ENCODE peak calls at places on chromosome 1, in eight cellular contexts. One of them, this sample, is unnamed.

GRCh38 chr1:172950528-172950927 is 100.2 kb downstream of the TNFSF18 start:
- DNase-seq in IMR-90: peak
- DNase-seq in H9: no peak
- DNase-seq in fibroblast of lung: peak
- DNase-seq in trophoblast cell: no peak
- DNase-seq in GM23248: no peak
- DNase-seq in H1: no peak
- DNase-seq in HCT116: no peak
- DNase-seq in this sample: no peak

GRCh38 chr1:9659328-9659727 is 7.8 kb downstream of the PIK3CD start:
- DNase-seq in H1: no peak
- DNase-seq in H9: no peak
- DNase-seq in IMR-90: peak
- DNase-seq in HCT116: no peak
- DNase-seq in GM23248: peak
- DNase-seq in trophoblast cell: peak
- DNase-seq in fibroblast of lung: peak
- DNase-seq in this sample: no peak

GRCh38 chr1:233114159-233114558 is 163.7 kb downstream of the NTPCR start:
- DNase-seq in GM23248: peak
- DNase-seq in HCT116: peak
- DNase-seq in H9: peak
- DNase-seq in fibroblast of lung: peak
- DNase-seq in H1: no peak
- DNase-seq in trophoblast cell: no peak
- DNase-seq in IMR-90: peak
- DNase-seq in this sample: no peak

GRCh38 chr1:146036990-146037646 is 15.6 kb upstream of the HJV start:
- DNase-seq in GM23248: peak
- DNase-seq in HCT116: peak
- DNase-seq in H9: peak
- DNase-seq in trophoblast cell: peak
- DNase-seq in fibroblast of lung: peak
- DNase-seq in IMR-90: peak
- DNase-seq in H1: peak
- DNase-seq in this sample: no peak

GRCh38 chr1:88883156-88883555 is 8.2 kb downstream of the GTF2B start:
- DNase-seq in HCT116: no peak
- DNase-seq in H1: no peak
- DNase-seq in fibroblast of lung: no peak
- DNase-seq in IMR-90: peak
- DNase-seq in H9: no peak
- DNase-seq in trophoblast cell: peak
- DNase-seq in GM23248: peak
- DNase-seq in this sample: no peak

GRCh38 chr1:228143480-228144212 is 3.6 kb downstream of the GUK1 start:
- DNase-seq in HCT116: no peak
- DNase-seq in H1: no peak
- DNase-seq in IMR-90: no peak
- DNase-seq in GM23248: no peak
- DNase-seq in H9: no peak
- DNase-seq in fibroblast of lung: no peak
- DNase-seq in trophoblast cell: no peak
- DNase-seq in this sample: no peak

GRCh38 chr1:64847666-64848065 is 102.8 kb downstream of the RAVER2 start:
- DNase-seq in IMR-90: no peak
- DNase-seq in H1: no peak
- DNase-seq in HCT116: no peak
- DNase-seq in trophoblast cell: no peak
- DNase-seq in fibroblast of lung: no peak
- DNase-seq in GM23248: no peak
- DNase-seq in H9: no peak
- DNase-seq in this sample: no peak

GRCh38 chr1:172670791-172671190 is 11.9 kb downstream of the FASLG start:
- DNase-seq in IMR-90: no peak
- DNase-seq in fibroblast of lung: no peak
- DNase-seq in trophoblast cell: no peak
- DNase-seq in HCT116: no peak
- DNase-seq in H9: no peak
- DNase-seq in H1: no peak
- DNase-seq in GM23248: no peak
- DNase-seq in this sample: no peak

GRCh38 chr1:233151850-233152249 is 143.7 kb downstream of the PCNX2 start:
- DNase-seq in trophoblast cell: no peak
- DNase-seq in IMR-90: no peak
- DNase-seq in HCT116: no peak
- DNase-seq in GM23248: no peak
- DNase-seq in H9: no peak
- DNase-seq in fibroblast of lung: peak
- DNase-seq in H1: no peak
- DNase-seq in this sample: no peak

GRCh38 chr1:150263549-150263948 is 5.3 kb downstream of the APH1A start:
- DNase-seq in fibroblast of lung: no peak
- DNase-seq in trophoblast cell: no peak
- DNase-seq in GM23248: no peak
- DNase-seq in HCT116: no peak
- DNase-seq in H9: no peak
- DNase-seq in H1: no peak
- DNase-seq in IMR-90: no peak
- DNase-seq in this sample: no peak

GRCh38 chr1:185432943-185433342 is 115.9 kb upstream of the IVNS1ABP start:
- DNase-seq in H1: no peak
- DNase-seq in fibroblast of lung: no peak
- DNase-seq in GM23248: no peak
- DNase-seq in H9: no peak
- DNase-seq in HCT116: no peak
- DNase-seq in IMR-90: no peak
- DNase-seq in trophoblast cell: no peak
- DNase-seq in this sample: no peak

GRCh38 chr1:161198206-161198876 is 513 bp downstream of the ADAMTS4 start:
- DNase-seq in IMR-90: no peak
- DNase-seq in GM23248: peak
- DNase-seq in trophoblast cell: no peak
- DNase-seq in H1: peak
- DNase-seq in HCT116: no peak
- DNase-seq in fibroblast of lung: no peak
- DNase-seq in H9: peak
- DNase-seq in this sample: no peak

GRCh38 chr1:41319106-41319755 is 42.0 kb upstream of the FOXO6 start:
- DNase-seq in HCT116: no peak
- DNase-seq in trophoblast cell: no peak
- DNase-seq in GM23248: no peak
- DNase-seq in H1: peak
- DNase-seq in fibroblast of lung: no peak
- DNase-seq in IMR-90: no peak
- DNase-seq in H9: no peak
- DNase-seq in this sample: no peak

GRCh38 chr1:167465751-167466150 is 52.6 kb downstream of the CD247 start:
- DNase-seq in fibroblast of lung: no peak
- DNase-seq in H9: no peak
- DNase-seq in H1: no peak
- DNase-seq in trophoblast cell: no peak
- DNase-seq in IMR-90: no peak
- DNase-seq in HCT116: no peak
- DNase-seq in GM23248: no peak
- DNase-seq in this sample: no peak

GRCh38 chr1:171628225-171628624 is 6.2 kb downstream of the MYOCOS start:
- DNase-seq in fibroblast of lung: no peak
- DNase-seq in H1: no peak
- DNase-seq in HCT116: no peak
- DNase-seq in H9: no peak
- DNase-seq in trophoblast cell: no peak
- DNase-seq in IMR-90: no peak
- DNase-seq in GM23248: no peak
- DNase-seq in this sample: no peak

GRCh38 chr1:215710340-215710971 is 143.4 kb downstream of the KCTD3 start:
- DNase-seq in HCT116: peak
- DNase-seq in H9: peak
- DNase-seq in trophoblast cell: peak
- DNase-seq in fibroblast of lung: peak
- DNase-seq in GM23248: peak
- DNase-seq in H1: peak
- DNase-seq in IMR-90: peak
- DNase-seq in this sample: peak

DNA sequence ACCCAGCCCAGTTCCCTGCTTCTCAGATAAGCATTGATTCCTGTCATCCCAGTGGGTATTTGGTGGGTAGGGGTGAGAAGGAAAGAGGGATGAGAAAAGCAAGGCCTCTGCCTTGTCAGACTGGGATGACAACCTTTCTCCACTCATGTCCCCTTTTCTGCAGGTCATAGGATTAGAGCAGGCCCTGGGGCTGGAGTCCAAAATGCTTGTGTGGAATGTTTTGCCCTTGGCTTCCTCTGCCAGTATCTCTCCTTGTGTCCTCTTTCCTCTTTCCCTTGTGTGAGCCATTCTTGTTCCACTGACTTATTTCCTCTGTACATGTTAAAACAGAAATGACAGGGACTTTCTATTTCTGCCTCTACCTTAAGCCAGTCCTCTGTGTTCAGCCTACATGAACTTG is 4.1 kb downstream of the ATP2B4 start:
- DNase-seq in fibroblast of lung: no peak
- DNase-seq in H1: no peak
- DNase-seq in HCT116: no peak
- DNase-seq in H9: no peak
- DNase-seq in IMR-90: no peak
- DNase-seq in GM23248: peak
- DNase-seq in trophoblast cell: no peak
- DNase-seq in this sample: no peak
- H3K4me2 ChIP-seq in fibroblast of lung: peak
- H3K4me2 ChIP-seq in H1: no peak
- H3K4me2 ChIP-seq in HCT116: no peak
- H3K4me2 ChIP-seq in H9: no peak
- H3K4me2 ChIP-seq in IMR-90: peak
- H3K4me2 ChIP-seq in GM23248: peak
- H3K4me2 ChIP-seq in trophoblast cell: peak
- H3K4me2 ChIP-seq in this sample: peak

GRCh38 chr1:237154173-237154572 is 112.2 kb downstream of the RYR2 start:
- DNase-seq in GM23248: peak
- DNase-seq in H1: no peak
- DNase-seq in HCT116: no peak
- DNase-seq in H9: no peak
- DNase-seq in IMR-90: peak
- DNase-seq in trophoblast cell: peak
- DNase-seq in fibroblast of lung: peak
- DNase-seq in this sample: no peak
- H3K4me2 ChIP-seq in GM23248: no peak
- H3K4me2 ChIP-seq in H1: no peak
- H3K4me2 ChIP-seq in HCT116: no peak
- H3K4me2 ChIP-seq in H9: no peak
- H3K4me2 ChIP-seq in IMR-90: no peak
- H3K4me2 ChIP-seq in trophoblast cell: no peak
- H3K4me2 ChIP-seq in fibroblast of lung: no peak
- H3K4me2 ChIP-seq in this sample: no peak

GRCh38 chr1:203328714-203329122 is 22.2 kb downstream of the FMOD start:
- DNase-seq in GM23248: no peak
- DNase-seq in H1: no peak
- DNase-seq in trophoblast cell: no peak
- DNase-seq in HCT116: no peak
- DNase-seq in IMR-90: no peak
- DNase-seq in H9: no peak
- DNase-seq in fibroblast of lung: peak
- DNase-seq in this sample: no peak
- H3K4me2 ChIP-seq in GM23248: no peak
- H3K4me2 ChIP-seq in H1: peak
- H3K4me2 ChIP-seq in trophoblast cell: no peak
- H3K4me2 ChIP-seq in HCT116: no peak
- H3K4me2 ChIP-seq in IMR-90: no peak
- H3K4me2 ChIP-seq in H9: no peak
- H3K4me2 ChIP-seq in fibroblast of lung: no peak
- H3K4me2 ChIP-seq in this sample: no peak

DNA sequence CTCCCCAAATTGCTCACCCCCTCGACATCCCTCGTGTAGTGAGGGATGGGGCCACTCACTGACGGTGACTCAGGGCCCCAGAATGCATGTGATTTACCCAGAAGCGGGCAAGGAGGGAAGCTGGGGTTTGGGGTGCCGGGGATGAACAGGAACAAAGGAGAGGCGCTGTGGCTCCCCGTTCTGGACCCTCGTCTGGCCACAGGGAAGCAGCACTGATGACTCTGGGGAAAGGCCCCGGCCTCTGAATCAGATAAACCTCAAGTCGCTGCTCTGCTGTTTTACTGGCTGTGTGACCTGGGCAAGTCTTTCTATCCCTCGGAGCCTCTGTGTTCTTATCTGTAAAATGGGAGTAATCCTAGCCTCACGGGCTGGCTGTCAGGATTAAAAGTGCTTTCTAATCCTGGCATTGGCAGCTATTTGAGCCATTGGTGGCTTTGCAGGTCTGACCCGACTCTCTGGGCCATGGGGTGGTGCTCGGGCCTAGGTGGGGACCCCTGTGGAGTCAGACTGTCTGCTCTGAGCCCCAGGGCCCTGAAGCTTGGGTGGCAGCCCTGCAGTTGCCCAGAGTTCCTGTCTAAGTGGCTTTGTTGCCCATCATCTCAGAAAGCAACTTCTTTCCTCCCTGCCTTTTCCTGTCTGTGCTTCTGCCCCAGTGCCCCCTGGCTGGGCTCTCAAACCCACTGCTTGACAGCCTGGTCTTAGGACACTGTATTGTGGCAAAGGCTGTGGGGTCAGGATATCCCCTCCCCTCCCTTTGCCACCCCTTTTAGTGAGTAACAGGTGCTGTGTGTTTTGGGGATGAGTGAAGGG is 5.5 kb downstream of the TNFRSF1B start:
- DNase-seq in HCT116: no peak
- DNase-seq in H9: no peak
- DNase-seq in IMR-90: no peak
- DNase-seq in fibroblast of lung: no peak
- DNase-seq in trophoblast cell: peak
- DNase-seq in H1: no peak
- DNase-seq in GM23248: no peak
- DNase-seq in this sample: no peak
- H3K4me2 ChIP-seq in HCT116: no peak
- H3K4me2 ChIP-seq in H9: no peak
- H3K4me2 ChIP-seq in IMR-90: no peak
- H3K4me2 ChIP-seq in fibroblast of lung: no peak
- H3K4me2 ChIP-seq in trophoblast cell: no peak
- H3K4me2 ChIP-seq in H1: no peak
- H3K4me2 ChIP-seq in GM23248: no peak
- H3K4me2 ChIP-seq in this sample: no peak

GRCh38 chr1:24277420-24278169 is 41.6 kb upstream of the GRHL3 start:
- DNase-seq in H1: no peak
- DNase-seq in HCT116: no peak
- DNase-seq in fibroblast of lung: peak
- DNase-seq in IMR-90: peak
- DNase-seq in trophoblast cell: no peak
- DNase-seq in H9: no peak
- DNase-seq in GM23248: peak
- DNase-seq in this sample: no peak
- H3K4me2 ChIP-seq in H1: no peak
- H3K4me2 ChIP-seq in HCT116: no peak
- H3K4me2 ChIP-seq in fibroblast of lung: no peak
- H3K4me2 ChIP-seq in IMR-90: no peak
- H3K4me2 ChIP-seq in trophoblast cell: no peak
- H3K4me2 ChIP-seq in H9: no peak
- H3K4me2 ChIP-seq in GM23248: peak
- H3K4me2 ChIP-seq in this sample: peak

DNA sequence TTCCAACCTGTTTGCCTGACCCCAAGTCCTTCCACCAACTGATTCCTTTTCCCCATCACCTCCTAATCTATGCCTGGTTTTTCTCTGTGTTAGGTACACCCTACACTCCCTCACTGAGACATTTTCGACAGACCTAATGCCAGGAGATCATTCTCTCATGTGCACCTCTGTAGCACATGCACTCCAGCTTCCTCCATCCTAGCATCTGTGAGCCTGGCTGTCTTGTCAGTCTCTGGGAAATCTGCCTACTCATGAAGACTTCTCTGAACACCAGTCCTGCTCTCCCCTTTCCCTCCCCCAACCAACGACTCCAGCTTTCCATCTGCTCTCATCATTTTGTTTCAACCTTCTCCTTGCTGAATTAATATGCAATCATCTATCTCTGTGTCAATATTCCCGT is 987 bp downstream of the MED8 start:
- DNase-seq in H1: no peak
- DNase-seq in trophoblast cell: no peak
- DNase-seq in GM23248: peak
- DNase-seq in IMR-90: no peak
- DNase-seq in fibroblast of lung: no peak
- DNase-seq in H9: no peak
- DNase-seq in HCT116: no peak
- DNase-seq in this sample: no peak
- H3K4me2 ChIP-seq in H1: peak
- H3K4me2 ChIP-seq in trophoblast cell: peak
- H3K4me2 ChIP-seq in GM23248: peak
- H3K4me2 ChIP-seq in IMR-90: peak
- H3K4me2 ChIP-seq in fibroblast of lung: peak
- H3K4me2 ChIP-seq in H9: peak
- H3K4me2 ChIP-seq in HCT116: peak
- H3K4me2 ChIP-seq in this sample: peak

This sample was measured in keratinocyte.